ENCODE peak calls at places on chromosome 7, in four cellular contexts. Q is stomach, B is Panc1, A is H1. O is an unnamed sample. For H3K9me3, the result is how much of the 10 kb centered on the place peaks cover.

GRCh38 chr7:52719677-52720076 is 315.8 kb upstream of the POM121L12 start:
- DNase-seq in B (no peak), A (no peak), Q (no peak), O (no peak)

GRCh38 chr7:101315336-101315735 is 6.3 kb downstream of the IFT22 start:
- DNase-seq in A (no peak), B (no peak), Q (peak), O (no peak)

GRCh38 chr7:92057375-92057774 is 76.9 kb downstream of the CYP51A1 start:
- DNase-seq in A (no peak), Q (peak), B (no peak), O (no peak)

GRCh38 chr7:25259487-25260243 is 31.4 kb upstream of the NPVF start:
- DNase-seq in Q (peak), A (peak), B (peak), O (peak)

GRCh38 chr7:149772236-149772820 is 1.1 kb downstream of the ZNF467 start:
- DNase-seq in Q (no peak), A (no peak), B (no peak), O (no peak)

GRCh38 chr7:5997210-5997808 is 11.5 kb downstream of the PMS2 start:
- DNase-seq in A (no peak), Q (peak), B (no peak), O (no peak)

GRCh38 chr7:34357946-34358345 is 300.1 kb upstream of the NPSR1 start:
- DNase-seq in A (no peak), Q (no peak), B (no peak), O (no peak)

GRCh38 chr7:1705856-1706255 is 35.8 kb downstream of the ELFN1 start:
- DNase-seq in Q (peak), A (no peak), B (no peak), O (no peak)

GRCh38 chr7:20407585-20408466 is 77.1 kb downstream of the ITGB8 start:
- DNase-seq in A (no peak), B (no peak), Q (peak), O (peak)

GRCh38 chr7:137007001-137007725 is 138.7 kb downstream of the CHRM2 start:
- DNase-seq in Q (no peak), B (no peak), A (no peak), O (no peak)

GRCh38 chr7:75842836-75843446 is 29.3 kb upstream of the CCL24 start:
- DNase-seq in A (no peak), B (peak), Q (peak), O (no peak)

GRCh38 chr7:117756586-117756985 is 116.7 kb downstream of the CTTNBP2 start:
- DNase-seq in B (no peak), Q (no peak), A (no peak), O (no peak)

GRCh38 chr7:153616808-153617207 is 435.4 kb upstream of the DPP6 start:
- DNase-seq in Q (no peak), A (no peak), B (no peak), O (no peak)

GRCh38 chr7:23200331-23200730 is 18.5 kb downstream of the NUP42 start:
- DNase-seq in A (no peak), Q (no peak), B (no peak), O (no peak)

GRCh38 chr7:2594599-2594998 is 35.8 kb downstream of the IQCE start:
- DNase-seq in B (no peak), Q (no peak), A (no peak), O (no peak)

GRCh38 chr7:106793015-106793651 is 71.9 kb upstream of the PIK3CG start:
- DNase-seq in A (no peak), Q (no peak), B (no peak), O (no peak)

GRCh38 chr7:112006071-112006470 is 200.1 kb downstream of the DOCK4 start:
- DNase-seq in B (no peak), A (no peak), Q (no peak), O (no peak)

GRCh38 chr7:157785021-157785441 is 448.2 kb downstream of the DNAJB6 start:
- DNase-seq in B (no peak), A (no peak), Q (no peak), O (no peak)
- H3K9me3 ChIP-seq in B (under half), A (under half), Q (under half), O (under half)

DNA sequence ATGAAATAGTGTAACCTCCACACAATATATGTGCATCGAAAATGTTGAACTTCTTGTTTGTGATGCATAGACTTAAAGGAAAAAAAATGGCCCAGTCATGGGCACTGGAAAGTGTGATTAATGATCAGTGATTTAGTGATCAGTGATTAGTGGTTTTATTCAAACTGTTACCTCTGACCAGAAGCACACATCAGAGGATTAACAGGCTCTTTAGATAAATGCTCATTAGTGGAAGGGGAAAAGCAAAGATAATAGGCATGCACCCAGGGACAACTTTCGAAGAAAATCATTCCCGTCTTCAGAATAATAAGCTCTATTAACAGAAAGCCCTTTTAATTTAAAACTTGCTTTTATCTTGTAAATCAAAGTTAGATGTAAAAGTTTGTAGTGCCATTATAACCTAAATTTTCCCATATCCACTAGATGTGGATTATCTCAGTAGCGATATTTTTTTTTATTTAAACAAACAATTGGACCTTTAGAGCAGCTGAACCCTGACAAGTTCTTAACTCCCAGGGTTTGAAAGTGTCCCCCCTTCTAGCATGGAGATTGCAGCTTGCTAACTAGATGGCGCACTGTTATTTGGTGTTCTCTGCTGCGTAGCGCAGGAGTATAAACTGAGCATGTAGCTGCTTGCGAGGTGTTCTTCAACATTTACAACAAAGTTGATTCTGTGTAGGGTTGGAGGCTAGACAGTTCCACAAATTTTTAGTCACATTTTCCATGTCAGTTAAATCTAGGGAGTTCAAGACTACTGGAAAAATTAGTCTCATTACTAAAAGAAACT is at the start of gene CREB5:
- DNase-seq in A (no peak), B (no peak), Q (no peak), O (no peak)
- TF ChIP-seq POLR2AphosphoS5 in A (no peak), B (no peak), Q (no peak), O (no peak)

GRCh38 chr7:93133020-93133419 is 15.2 kb downstream of the SAMD9L start:
- DNase-seq in A (no peak), B (no peak), Q (no peak), O (no peak)

DNA sequence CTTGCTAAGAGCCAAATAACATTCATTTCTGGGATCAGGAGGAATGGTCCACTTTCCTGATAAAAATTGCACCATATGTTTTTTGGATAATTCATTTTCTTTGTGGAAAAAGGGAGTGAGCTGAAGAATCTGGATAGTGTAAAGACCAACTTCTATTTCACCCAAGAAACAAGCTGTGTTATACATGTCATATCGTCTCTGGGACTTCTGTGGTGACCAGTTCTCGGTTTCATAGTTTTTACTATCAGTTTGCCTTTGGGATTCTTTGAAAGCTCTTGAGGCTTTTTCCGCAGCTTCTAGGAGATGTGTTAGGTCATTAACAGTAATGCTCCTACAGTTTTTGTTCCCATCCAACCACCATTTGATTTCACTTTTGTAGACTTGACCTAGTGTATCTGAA is 14.4 kb upstream of the SAMD9 start:
- DNase-seq in A (no peak), Q (no peak), B (no peak), O (no peak)
- H3K9me3 ChIP-seq in A (under half), Q (under half), B (under half), O (under half)

DNA sequence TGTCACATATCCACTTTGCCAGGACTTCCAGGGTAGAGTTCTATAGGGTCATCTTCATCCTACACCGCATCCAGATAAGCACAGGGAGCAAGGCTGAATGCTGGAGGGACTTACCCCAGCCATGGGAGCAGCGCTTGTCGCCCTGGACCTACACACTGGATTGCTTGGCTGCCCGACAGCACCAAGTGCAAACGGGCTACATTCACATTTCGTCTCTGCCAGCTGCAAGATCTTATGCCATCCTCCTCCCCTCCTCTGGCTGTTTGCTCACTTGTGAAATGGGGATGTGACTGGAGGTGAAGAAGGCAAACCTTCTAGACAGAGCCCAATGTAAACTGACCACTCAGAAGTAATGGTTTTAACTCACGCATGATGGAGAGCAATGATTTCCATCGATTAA is 1.0 kb downstream of the DDC start:
- DNase-seq in A (no peak), Q (no peak), B (no peak), O (no peak)
- TF ChIP-seq POLR2AphosphoS5 in A (no peak), Q (no peak), B (no peak), O (no peak)

DNA sequence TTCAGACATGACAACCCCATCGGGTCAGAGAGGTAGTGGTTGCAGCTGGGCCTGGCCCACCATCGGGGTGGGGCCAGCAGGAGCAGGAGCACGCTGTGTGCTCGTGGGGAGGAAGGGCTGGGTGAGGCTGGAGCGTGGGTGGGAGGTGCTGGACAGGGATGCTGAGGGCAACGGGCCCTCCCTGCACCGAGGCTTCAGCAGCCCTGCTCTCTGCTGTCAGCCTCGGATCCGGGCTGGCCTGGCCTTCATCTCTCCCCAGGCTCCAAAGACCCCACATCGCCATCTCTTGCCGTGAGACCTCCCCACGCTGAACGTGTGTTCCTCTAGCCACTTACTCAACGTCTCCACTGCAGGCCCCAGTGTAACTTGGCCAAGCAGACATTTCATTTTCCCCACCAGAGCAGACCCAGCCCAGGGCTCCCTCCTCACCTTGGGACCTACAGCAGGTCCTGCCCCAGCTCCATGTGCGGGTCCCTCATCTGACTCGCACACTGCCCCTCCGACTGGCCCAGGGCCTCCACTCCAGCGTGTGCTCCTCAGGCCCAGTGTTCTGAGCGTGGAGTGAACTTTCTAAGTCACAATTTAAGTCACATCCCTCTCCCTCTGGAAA is 462.4 kb downstream of the DNAJB6 start:
- DNase-seq in A (no peak), Q (no peak), B (no peak), O (no peak)
- H3K9me3 ChIP-seq in A (under half), Q (under half), B (under half), O (under half)

GRCh38 chr7:82609746-82610145 is 166.2 kb upstream of the CACNA2D1 start:
- DNase-seq in B (no peak), A (no peak), Q (no peak), O (no peak)
- TF ChIP-seq POLR2AphosphoS5 in B (no peak), A (no peak), Q (no peak), O (no peak)

DNA sequence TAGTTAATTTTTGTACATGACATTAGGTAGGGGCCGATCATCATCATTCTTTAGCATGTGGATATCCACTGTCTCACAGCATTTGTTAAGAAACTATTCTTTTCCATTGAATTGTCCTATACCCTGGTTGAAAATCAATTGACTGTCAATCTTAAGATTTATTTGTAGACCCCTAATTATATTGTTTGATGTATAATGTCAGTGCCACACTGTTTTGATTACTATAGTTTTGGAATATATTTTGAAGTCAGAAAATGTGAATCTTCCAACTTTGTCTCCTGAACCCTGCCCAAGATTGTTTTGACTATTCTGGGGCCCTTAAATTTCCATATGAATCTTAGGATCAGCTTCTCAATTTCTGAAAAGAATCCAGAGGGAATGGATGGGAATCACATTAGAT is 6.6 kb upstream of the LMTK2 start:
- DNase-seq in Q (no peak), B (no peak), A (no peak), O (no peak)
- H3K9me3 ChIP-seq in Q (under half), B (under half), A (under half), O (under half)

GRCh38 chr7:132080967-132081668 is 495.2 kb downstream of the PLXNA4 start:
- DNase-seq in A (no peak), Q (no peak), B (no peak), O (peak)
- TF ChIP-seq POLR2AphosphoS5 in A (no peak), Q (peak), B (no peak), O (peak)

GRCh38 chr7:158111556-158111880 is 476.1 kb downstream of the PTPRN2 start:
- DNase-seq in B (no peak), Q (peak), A (no peak), O (no peak)
- H3K9me3 ChIP-seq in B (under half), Q (under half), A (half or more), O (under half)

O was measured in sigmoid colon.